ENCODE peak calls at places on chromosomes 12 and 14, in six cellular contexts. V is breast epithelium; T is CD8-positive, alpha-beta T cell; Z is cardiac muscle cell; M is HCT116; I is stomach. Y is an unnamed sample.

GRCh38 chr12:102376251-102376747 is 104.1 kb downstream of the IGF1 start:
- DNase-seq in M (no peak), V (no peak), Z (no peak), I (no peak), T (no peak), Y (no peak)

GRCh38 chr12:105352940-105353635 is 22.6 kb downstream of the C12orf75 start:
- DNase-seq in M (no peak), T (no peak), Z (no peak), I (peak; percentile 58), V (no peak), Y (peak; percentile 46)

GRCh38 chr12:87871061-87871460 is 158.1 kb downstream of the C12orf50 start:
- DNase-seq in I (no peak), Z (no peak), M (no peak), T (no peak), V (no peak), Y (no peak)

GRCh38 chr12:85440273-85440672 is 160.3 kb downstream of the ALX1 start:
- DNase-seq in M (no peak), T (no peak), Z (no peak), V (no peak), I (no peak), Y (no peak)

GRCh38 chr12:49748306-49748705 is 6.9 kb downstream of the TMBIM6 start:
- DNase-seq in V (no peak), T (peak; percentile 11), Z (no peak), M (no peak), I (no peak), Y (no peak)

GRCh38 chr12:68113644-68114043 is 45.9 kb downstream of the IFNG start:
- DNase-seq in V (no peak), T (peak; percentile 60), I (no peak), Z (no peak), M (peak; percentile 22), Y (no peak)

GRCh38 chr12:46430340-46430948 is 57.9 kb upstream of the SLC38A2 start:
- DNase-seq in M (peak; percentile 92), V (no peak), I (no peak), Z (no peak), T (no peak), Y (no peak)

GRCh38 chr12:45050751-45051489 is at the start of gene DBX2:
- DNase-seq in V (no peak), M (no peak), I (no peak), T (no peak), Z (peak; percentile 52), Y (no peak)

GRCh38 chr12:58764100-58764953 is 156.0 kb downstream of the LRIG3 start:
- DNase-seq in I (no peak), Z (no peak), V (no peak), T (no peak), M (no peak), Y (no peak)

GRCh38 chr14:22314183-22314820 is 274.7 kb downstream of the DAD1 start:
- DNase-seq in M (peak; percentile 60), I (no peak), Z (peak; percentile 58), V (no peak), T (no peak), Y (no peak)

GRCh38 chr14:51653855-51654548 is 2.3 kb downstream of the FRMD6 start:
- DNase-seq in M (no peak), I (no peak), T (no peak), Z (no peak), V (no peak), Y (no peak)

GRCh38 chr12:58414398-58414871 is 473.1 kb downstream of the ATP23 start:
- DNase-seq in I (no peak), M (no peak), T (no peak), V (no peak), Z (no peak), Y (no peak)

GRCh38 chr14:103456167-103456835 is 66.3 kb downstream of the CKB start:
- DNase-seq in V (no peak), I (no peak), M (no peak), Z (no peak), T (no peak), Y (no peak)

GRCh38 chr12:104622942-104623341 is 166.2 kb downstream of the CHST11 start:
- DNase-seq in T (no peak), M (no peak), Z (no peak), I (no peak), V (no peak), Y (no peak)

GRCh38 chr14:102541771-102542170 is 32.2 kb upstream of the ANKRD9 start:
- DNase-seq in M (no peak), V (no peak), Z (no peak), T (no peak), I (no peak), Y (no peak)

GRCh38 chr12:68031881-68032739 is 42.9 kb downstream of the IFNG-AS1 start:
- DNase-seq in T (no peak), I (no peak), M (no peak), V (no peak), Z (no peak), Y (no peak)

GRCh38 chr12:121968880-121969279 is 50.5 kb downstream of the CFAP251 start:
- DNase-seq in V (no peak), T (no peak), Z (no peak), M (no peak), I (no peak), Y (no peak)

GRCh38 chr12:120574106-120574505 is 7.1 kb downstream of the POP5 start:
- DNase-seq in V (no peak), Z (no peak), I (no peak), M (no peak), T (no peak), Y (no peak)

GRCh38 chr12:69149262-69149661 is 90.1 kb upstream of the CPSF6 start:
- DNase-seq in T (no peak), V (no peak), Z (no peak), I (no peak), M (no peak), Y (no peak)

GRCh38 chr12:101594700-101595099 is at the start of gene MYBPC1:
- DNase-seq in T (no peak), M (no peak), V (no peak), Z (no peak), I (no peak), Y (no peak)

GRCh38 chr12:59834659-59835474 is 239.0 kb downstream of the SLC16A7 start:
- DNase-seq in I (no peak), T (no peak), M (peak; percentile 13), V (no peak), Z (peak; percentile 53), Y (no peak)
- TF ChIP-seq CTCF in I (peak; percentile 10), T (peak; percentile 53), M (peak; percentile 62), V (peak; percentile 16), Z (peak; percentile 56), Y (peak; percentile 54)

GRCh38 chr14:68961781-68962584 is 17.1 kb downstream of the ACTN1 start:
- DNase-seq in M (no peak), Z (no peak), V (no peak), I (no peak), T (no peak), Y (peak; percentile 53)

GRCh38 chr14:68961361-68961760 is 17.7 kb downstream of the ACTN1 start:
- DNase-seq in M (no peak), T (no peak), Z (no peak), V (no peak), I (no peak), Y (no peak)

GRCh38 chr14:68958553-68958952 is 20.5 kb downstream of the ACTN1 start:
- DNase-seq in M (no peak), Z (no peak), T (no peak), V (no peak), I (no peak), Y (no peak)

GRCh38 chr14:68959035-68959434 is 20.1 kb downstream of the ACTN1 start:
- DNase-seq in I (no peak), M (no peak), T (no peak), Z (no peak), V (no peak), Y (no peak)

DNA sequence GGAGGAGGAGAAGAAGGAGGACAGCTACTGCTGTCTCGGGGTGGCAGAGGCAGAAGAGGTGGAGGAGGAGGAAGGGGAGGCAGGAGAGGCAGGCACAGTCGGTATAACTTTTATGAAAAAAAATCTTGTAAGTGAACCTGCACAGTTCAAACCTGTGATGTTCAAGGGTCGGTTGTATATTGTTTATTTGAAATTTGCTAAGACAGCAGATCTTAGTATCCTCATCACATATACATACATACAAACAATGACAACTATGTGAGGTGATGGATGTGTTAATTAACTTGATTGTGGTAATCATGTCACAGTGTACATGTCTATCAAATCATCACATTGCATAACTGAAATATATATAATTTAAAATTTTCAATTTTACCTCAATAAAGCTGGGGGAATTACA is 19.0 kb downstream of the ACTN1 start:
- DNase-seq in V (no peak), Z (no peak), I (no peak), M (no peak), T (no peak), Y (no peak)
- H3K4me1 ChIP-seq in V (peaks cover 30% of the 10 kb centered on the region), Z (peaks cover 23% of the 10 kb centered on the region), I (peaks cover 100% of the 10 kb centered on the region), M (peaks cover 27% of the 10 kb centered on the region), T (peaks cover 98% of the 10 kb centered on the region), Y (peaks cover 67% of the 10 kb centered on the region)

DNA sequence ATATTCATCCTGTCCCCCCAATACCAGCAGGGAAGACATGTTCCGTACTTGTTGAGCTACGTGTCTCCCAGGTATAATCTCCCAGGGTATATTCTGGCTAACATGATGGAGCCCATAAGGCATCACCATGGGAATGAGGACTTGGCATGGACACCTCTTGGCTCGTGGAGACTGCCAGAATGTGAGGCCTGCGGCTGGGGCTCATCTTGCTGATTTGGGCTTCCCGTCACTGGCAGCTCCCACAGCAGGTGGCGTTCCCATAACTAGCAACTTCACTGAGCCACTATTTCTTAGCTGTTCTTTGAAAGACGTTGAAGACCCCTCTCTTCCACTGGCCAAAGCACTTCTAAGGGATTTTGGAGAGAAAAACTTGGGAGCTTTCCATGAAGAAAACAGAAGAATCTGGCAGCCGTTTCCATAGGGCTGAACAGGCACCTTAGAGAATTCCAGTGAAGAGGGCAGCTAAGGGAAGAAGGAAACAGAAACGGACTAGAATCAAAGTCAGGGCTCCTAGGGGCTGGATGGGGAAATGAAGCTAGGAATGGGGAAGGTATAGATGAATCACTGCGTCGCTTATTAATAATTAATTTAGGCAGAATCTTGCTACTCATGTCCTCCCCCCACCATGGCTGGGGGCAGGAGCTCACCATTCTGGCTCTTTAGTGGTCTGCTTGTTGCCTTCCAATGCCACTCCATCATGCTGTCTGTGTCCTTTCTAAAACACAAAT is 39.7 kb upstream of the FOS start:
- DNase-seq in M (no peak), T (no peak), V (no peak), I (no peak), Z (no peak), Y (peak; percentile 59)
- TF ChIP-seq CTCF in M (no peak), T (no peak), V (no peak), I (no peak), Z (no peak), Y (no peak)

GRCh38 chr12:108637222-108637621 is 3.5 kb upstream of the SELPLG start:
- DNase-seq in T (no peak), Z (no peak), V (no peak), I (no peak), M (no peak), Y (no peak)

GRCh38 chr12:108635201-108635996 is 1.7 kb upstream of the SELPLG start:
- DNase-seq in Z (peak; percentile 56), I (no peak), V (no peak), T (peak; percentile 73), M (no peak), Y (no peak)

GRCh38 chr12:108634225-108634795 is 616 bp upstream of the SELPLG start:
- DNase-seq in Z (no peak), V (no peak), M (no peak), T (peak; percentile 76), I (peak; percentile 34), Y (no peak)

GRCh38 chr12:108637631-108638030 is 3.9 kb upstream of the SELPLG start:
- DNase-seq in Z (no peak), T (no peak), M (no peak), I (no peak), V (no peak), Y (no peak)

GRCh38 chr12:108635997-108636808 is 2.5 kb upstream of the SELPLG start:
- DNase-seq in T (no peak), M (no peak), I (no peak), V (no peak), Z (no peak), Y (no peak)
- H3K4me1 ChIP-seq in T (peaks cover 49% of the 10 kb centered on the region), M (peaks cover 17% of the 10 kb centered on the region), I (peaks cover 45% of the 10 kb centered on the region), V (no peaks in the 10 kb centered on the region), Z (peaks cover 36% of the 10 kb centered on the region), Y (no peaks in the 10 kb centered on the region)

GRCh38 chr14:20486700-20487401 is 17.6 kb downstream of the PNP start:
- DNase-seq in V (no peak), Z (no peak), M (no peak), I (no peak), T (no peak), Y (no peak)
- TF ChIP-seq CTCF in V (no peak), Z (no peak), M (no peak), I (no peak), T (no peak), Y (no peak)

Y was measured in body of pancreas.